ENCODE peak calls at places on chromosomes 16 and 17, in seven cellular contexts. A is putamen, O is NCI-H2029 treated with DMSO at 0.1 percent for 48 hours, K is posterior vena cava, P is body of pancreas, G is nephron progenitor cell, B is A549. Q is an unnamed sample.

GRCh38 chr16:1991588-1992474 is 2.1 kb downstream of the SYNGR3 start:
- DNase-seq in A (peak), O (no peak), K (peak), P (peak), G (peak), B (peak), Q (peak)

GRCh38 chr17:55705847-55706246 is 16.8 kb downstream of the TMEM100 start:
- DNase-seq in A (no peak), O (no peak), K (no peak), P (no peak), G (no peak), B (peak), Q (no peak)

GRCh38 chr17:17511293-17511741 is 15.1 kb upstream of the RASD1 start:
- DNase-seq in A (no peak), O (no peak), K (peak), P (no peak), G (no peak), B (no peak), Q (no peak)

GRCh38 chr17:1000597-1001490 is 3.9 kb downstream of the TIMM22 start:
- DNase-seq in A (no peak), O (no peak), K (no peak), P (no peak), G (no peak), B (no peak), Q (no peak)

GRCh38 chr16:13095061-13095460 is 193.7 kb downstream of the SHISA9 start:
- DNase-seq in A (no peak), O (no peak), K (no peak), P (no peak), G (no peak), B (no peak), Q (no peak)

GRCh38 chr16:84220851-84221250 is 19.0 kb downstream of the KCNG4 start:
- DNase-seq in A (no peak), O (no peak), K (no peak), P (no peak), G (no peak), B (no peak), Q (no peak)

GRCh38 chr17:75817571-75817970 is 26.6 kb downstream of the UNC13D start:
- DNase-seq in A (no peak), O (no peak), K (no peak), P (no peak), G (no peak), B (no peak), Q (no peak)

GRCh38 chr16:85123891-85124635 is 11.8 kb upstream of the CIBAR2 start:
- DNase-seq in A (peak), O (no peak), K (peak), P (peak), G (no peak), B (no peak), Q (no peak)

GRCh38 chr17:78665952-78666920 is 89.0 kb upstream of the DNAH17 start:
- DNase-seq in A (no peak), O (no peak), K (no peak), P (no peak), G (no peak), B (no peak), Q (peak)

GRCh38 chr17:41397003-41397665 is at the start of gene KRT31:
- DNase-seq in A (no peak), O (no peak), K (no peak), P (no peak), G (no peak), B (no peak), Q (no peak)

GRCh38 chr16:57507414-57508083 is 21.3 kb upstream of the DOK4 start:
- DNase-seq in A (no peak), O (no peak), K (peak), P (no peak), G (no peak), B (no peak), Q (no peak)

GRCh38 chr17:71378036-71378435 is 742.8 kb upstream of the SOX9 start:
- DNase-seq in A (no peak), O (no peak), K (no peak), P (no peak), G (no peak), B (no peak), Q (no peak)

GRCh38 chr17:73069846-73070245 is 22.6 kb downstream of the SLC39A11 start:
- DNase-seq in A (peak), O (no peak), K (no peak), P (no peak), G (no peak), B (no peak), Q (no peak)

Q was measured in CMK.